ENCODE peak calls at places on chromosome 3, in eight cellular contexts. One of them, this sample, is unnamed. For H3K36me3, the result is how much of the 10 kb centered on the place peaks cover.

GRCh38 chr3:16242177-16242576 is 22.6 kb downstream of the DPH3 start:
- DNase-seq in stomach: no peak
- DNase-seq in endothelial cell of umbilical vein: no peak
- DNase-seq in ovary: no peak
- DNase-seq in body of pancreas: no peak
- DNase-seq in IMR-90: no peak
- DNase-seq in right lobe of liver: no peak
- DNase-seq in transverse colon: no peak
- DNase-seq in this sample: no peak

GRCh38 chr3:150748648-150749047 is 14.3 kb downstream of the SIAH2 start:
- DNase-seq in stomach: no peak
- DNase-seq in endothelial cell of umbilical vein: no peak
- DNase-seq in ovary: no peak
- DNase-seq in body of pancreas: no peak
- DNase-seq in IMR-90: no peak
- DNase-seq in right lobe of liver: no peak
- DNase-seq in transverse colon: no peak
- DNase-seq in this sample: no peak

GRCh38 chr3:34260991-34261365 is 462.5 kb downstream of the PDCD6IP start:
- DNase-seq in stomach: no peak
- DNase-seq in endothelial cell of umbilical vein: no peak
- DNase-seq in ovary: no peak
- DNase-seq in body of pancreas: no peak
- DNase-seq in IMR-90: no peak
- DNase-seq in right lobe of liver: no peak
- DNase-seq in transverse colon: no peak
- DNase-seq in this sample: no peak

GRCh38 chr3:3200632-3201212 is 21.2 kb upstream of the CRBN start:
- DNase-seq in stomach: peak
- DNase-seq in endothelial cell of umbilical vein: peak
- DNase-seq in ovary: peak
- DNase-seq in body of pancreas: peak
- DNase-seq in IMR-90: peak
- DNase-seq in right lobe of liver: peak
- DNase-seq in transverse colon: peak
- DNase-seq in this sample: no peak

GRCh38 chr3:29065211-29065785 is 215.6 kb upstream of the RBMS3 start:
- DNase-seq in stomach: peak
- DNase-seq in endothelial cell of umbilical vein: peak
- DNase-seq in ovary: peak
- DNase-seq in body of pancreas: peak
- DNase-seq in IMR-90: peak
- DNase-seq in right lobe of liver: peak
- DNase-seq in transverse colon: peak
- DNase-seq in this sample: peak

GRCh38 chr3:130715616-130716015 is 31.0 kb downstream of the PIK3R4 start:
- DNase-seq in stomach: no peak
- DNase-seq in endothelial cell of umbilical vein: no peak
- DNase-seq in ovary: no peak
- DNase-seq in body of pancreas: no peak
- DNase-seq in IMR-90: no peak
- DNase-seq in right lobe of liver: no peak
- DNase-seq in transverse colon: no peak
- DNase-seq in this sample: no peak

GRCh38 chr3:193016437-193016887 is 98.8 kb upstream of the MB21D2 start:
- DNase-seq in stomach: peak
- DNase-seq in endothelial cell of umbilical vein: no peak
- DNase-seq in ovary: no peak
- DNase-seq in body of pancreas: peak
- DNase-seq in IMR-90: no peak
- DNase-seq in right lobe of liver: peak
- DNase-seq in transverse colon: no peak
- DNase-seq in this sample: no peak

GRCh38 chr3:134372405-134373277 is 1.6 kb downstream of the AMOTL2 start:
- DNase-seq in stomach: no peak
- DNase-seq in endothelial cell of umbilical vein: no peak
- DNase-seq in ovary: no peak
- DNase-seq in body of pancreas: no peak
- DNase-seq in IMR-90: peak
- DNase-seq in right lobe of liver: no peak
- DNase-seq in transverse colon: no peak
- DNase-seq in this sample: no peak

GRCh38 chr3:124780356-124780755 is 50.1 kb downstream of the UMPS start:
- DNase-seq in stomach: no peak
- DNase-seq in endothelial cell of umbilical vein: no peak
- DNase-seq in ovary: peak
- DNase-seq in body of pancreas: peak
- DNase-seq in IMR-90: peak
- DNase-seq in right lobe of liver: no peak
- DNase-seq in transverse colon: peak
- DNase-seq in this sample: no peak

GRCh38 chr3:98811048-98811447 is 47.9 kb downstream of the ST3GAL6 start:
- DNase-seq in stomach: no peak
- DNase-seq in endothelial cell of umbilical vein: peak
- DNase-seq in ovary: no peak
- DNase-seq in body of pancreas: no peak
- DNase-seq in IMR-90: no peak
- DNase-seq in right lobe of liver: no peak
- DNase-seq in transverse colon: no peak
- DNase-seq in this sample: no peak

GRCh38 chr3:127690823-127691452 is 18.2 kb downstream of the ABTB1 start:
- DNase-seq in stomach: peak
- DNase-seq in endothelial cell of umbilical vein: peak
- DNase-seq in ovary: no peak
- DNase-seq in body of pancreas: no peak
- DNase-seq in IMR-90: peak
- DNase-seq in right lobe of liver: peak
- DNase-seq in transverse colon: no peak
- DNase-seq in this sample: no peak

GRCh38 chr3:172367205-172368105 is 80.8 kb downstream of the GHSR start:
- DNase-seq in stomach: no peak
- DNase-seq in endothelial cell of umbilical vein: peak
- DNase-seq in ovary: no peak
- DNase-seq in body of pancreas: no peak
- DNase-seq in IMR-90: peak
- DNase-seq in right lobe of liver: no peak
- DNase-seq in transverse colon: no peak
- DNase-seq in this sample: no peak

GRCh38 chr3:168847293-168847883 is 751.7 kb upstream of the GOLIM4 start:
- DNase-seq in stomach: no peak
- DNase-seq in endothelial cell of umbilical vein: peak
- DNase-seq in ovary: no peak
- DNase-seq in body of pancreas: peak
- DNase-seq in IMR-90: peak
- DNase-seq in right lobe of liver: no peak
- DNase-seq in transverse colon: no peak
- DNase-seq in this sample: peak

GRCh38 chr3:16825617-16826204 is 59.0 kb upstream of the PLCL2 start:
- DNase-seq in stomach: no peak
- DNase-seq in endothelial cell of umbilical vein: no peak
- DNase-seq in ovary: no peak
- DNase-seq in body of pancreas: no peak
- DNase-seq in IMR-90: no peak
- DNase-seq in right lobe of liver: no peak
- DNase-seq in transverse colon: no peak
- DNase-seq in this sample: no peak

GRCh38 chr3:18795078-18795477 is 353.2 kb upstream of the KCNH8 start:
- DNase-seq in stomach: no peak
- DNase-seq in endothelial cell of umbilical vein: no peak
- DNase-seq in ovary: no peak
- DNase-seq in body of pancreas: no peak
- DNase-seq in IMR-90: no peak
- DNase-seq in right lobe of liver: no peak
- DNase-seq in transverse colon: no peak
- DNase-seq in this sample: no peak

GRCh38 chr3:191721390-191721801 is 260.4 kb downstream of the PYDC2 start:
- DNase-seq in stomach: no peak
- DNase-seq in endothelial cell of umbilical vein: peak
- DNase-seq in ovary: no peak
- DNase-seq in body of pancreas: no peak
- DNase-seq in IMR-90: no peak
- DNase-seq in right lobe of liver: no peak
- DNase-seq in transverse colon: no peak
- DNase-seq in this sample: no peak

GRCh38 chr3:171404376-171404982 is 55.7 kb downstream of the TNIK start:
- DNase-seq in stomach: no peak
- DNase-seq in endothelial cell of umbilical vein: no peak
- DNase-seq in ovary: no peak
- DNase-seq in body of pancreas: peak
- DNase-seq in IMR-90: no peak
- DNase-seq in right lobe of liver: no peak
- DNase-seq in transverse colon: no peak
- DNase-seq in this sample: no peak

GRCh38 chr3:50324351-50325144 is 2.0 kb upstream of the HYAL2 start:
- DNase-seq in stomach: peak
- DNase-seq in endothelial cell of umbilical vein: peak
- DNase-seq in ovary: peak
- DNase-seq in body of pancreas: peak
- DNase-seq in IMR-90: peak
- DNase-seq in right lobe of liver: peak
- DNase-seq in transverse colon: peak
- DNase-seq in this sample: no peak

GRCh38 chr3:58492385-58492970 is 582 bp downstream of the KCTD6 start:
- DNase-seq in stomach: no peak
- DNase-seq in endothelial cell of umbilical vein: peak
- DNase-seq in ovary: no peak
- DNase-seq in body of pancreas: peak
- DNase-seq in IMR-90: no peak
- DNase-seq in right lobe of liver: no peak
- DNase-seq in transverse colon: no peak
- DNase-seq in this sample: no peak

GRCh38 chr3:190003730-190004129 is 117.0 kb downstream of the P3H2 start:
- DNase-seq in stomach: no peak
- DNase-seq in endothelial cell of umbilical vein: peak
- DNase-seq in ovary: no peak
- DNase-seq in body of pancreas: peak
- DNase-seq in IMR-90: peak
- DNase-seq in right lobe of liver: no peak
- DNase-seq in transverse colon: no peak
- DNase-seq in this sample: no peak

GRCh38 chr3:142691527-142691926 is 32.3 kb upstream of the TRPC1 start:
- DNase-seq in stomach: no peak
- DNase-seq in endothelial cell of umbilical vein: no peak
- DNase-seq in ovary: no peak
- DNase-seq in body of pancreas: no peak
- DNase-seq in IMR-90: no peak
- DNase-seq in right lobe of liver: no peak
- DNase-seq in transverse colon: no peak
- DNase-seq in this sample: no peak

GRCh38 chr3:196287066-196287404 is 491 bp downstream of the PCYT1A start:
- DNase-seq in stomach: no peak
- DNase-seq in endothelial cell of umbilical vein: no peak
- DNase-seq in ovary: no peak
- DNase-seq in body of pancreas: no peak
- DNase-seq in IMR-90: no peak
- DNase-seq in right lobe of liver: peak
- DNase-seq in transverse colon: no peak
- DNase-seq in this sample: no peak

GRCh38 chr3:144590854-144591253 is 619.2 kb downstream of the DIPK2A start:
- DNase-seq in stomach: no peak
- DNase-seq in endothelial cell of umbilical vein: peak
- DNase-seq in ovary: no peak
- DNase-seq in body of pancreas: no peak
- DNase-seq in IMR-90: peak
- DNase-seq in right lobe of liver: no peak
- DNase-seq in transverse colon: no peak
- DNase-seq in this sample: no peak
- H3K4me3 ChIP-seq in stomach: no peak
- H3K4me3 ChIP-seq in endothelial cell of umbilical vein: no peak
- H3K4me3 ChIP-seq in ovary: no peak
- H3K4me3 ChIP-seq in body of pancreas: no peak
- H3K4me3 ChIP-seq in IMR-90: no peak
- H3K4me3 ChIP-seq in right lobe of liver: no peak
- H3K4me3 ChIP-seq in transverse colon: no peak
- H3K4me3 ChIP-seq in this sample: no peak

DNA sequence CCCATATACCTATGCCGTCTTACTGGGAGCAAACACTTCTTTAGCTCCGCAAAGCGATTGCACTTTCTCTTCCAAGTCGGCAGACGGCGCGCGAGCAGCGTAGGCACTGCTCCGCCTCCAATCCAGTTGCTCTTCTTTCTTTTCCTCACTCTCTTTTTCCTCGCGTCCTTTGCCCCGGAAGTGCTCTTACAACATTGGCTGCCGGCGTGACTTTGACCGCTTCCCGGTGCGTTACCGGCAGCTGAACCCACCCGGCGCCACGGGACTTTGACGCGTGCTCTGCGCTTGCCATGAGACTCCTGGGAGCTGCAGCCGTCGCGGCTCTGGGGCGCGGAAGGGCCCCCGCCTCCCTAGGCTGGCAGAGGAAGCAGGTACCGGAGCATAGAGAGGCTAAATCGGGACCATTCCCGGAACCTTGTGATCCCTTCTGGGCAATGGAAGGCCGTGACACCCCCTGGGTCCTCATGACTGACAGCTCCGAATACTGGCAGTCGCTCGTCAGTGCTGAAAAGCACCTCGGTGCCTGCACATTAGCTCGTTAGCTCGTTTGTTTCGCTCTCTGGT is at the start of gene GFM1:
- DNase-seq in stomach: peak
- DNase-seq in endothelial cell of umbilical vein: peak
- DNase-seq in ovary: peak
- DNase-seq in body of pancreas: peak
- DNase-seq in IMR-90: peak
- DNase-seq in right lobe of liver: peak
- DNase-seq in transverse colon: peak
- DNase-seq in this sample: peak
- TF ChIP-seq POLR2A in stomach: no peak
- TF ChIP-seq POLR2A in endothelial cell of umbilical vein: peak
- TF ChIP-seq POLR2A in ovary: peak
- TF ChIP-seq POLR2A in body of pancreas: peak
- TF ChIP-seq POLR2A in IMR-90: peak
- TF ChIP-seq POLR2A in right lobe of liver: peak
- TF ChIP-seq POLR2A in transverse colon: peak
- TF ChIP-seq POLR2A in this sample: peak

GRCh38 chr3:149251186-149251585 is 29.6 kb upstream of the CP start:
- DNase-seq in stomach: no peak
- DNase-seq in endothelial cell of umbilical vein: no peak
- DNase-seq in ovary: no peak
- DNase-seq in body of pancreas: no peak
- DNase-seq in IMR-90: no peak
- DNase-seq in right lobe of liver: no peak
- DNase-seq in transverse colon: no peak
- DNase-seq in this sample: no peak
- H3K36me3 ChIP-seq in stomach: under half
- H3K36me3 ChIP-seq in endothelial cell of umbilical vein: under half
- H3K36me3 ChIP-seq in ovary: under half
- H3K36me3 ChIP-seq in body of pancreas: under half
- H3K36me3 ChIP-seq in IMR-90: under half
- H3K36me3 ChIP-seq in right lobe of liver: under half
- H3K36me3 ChIP-seq in transverse colon: under half
- H3K36me3 ChIP-seq in this sample: under half

DNA sequence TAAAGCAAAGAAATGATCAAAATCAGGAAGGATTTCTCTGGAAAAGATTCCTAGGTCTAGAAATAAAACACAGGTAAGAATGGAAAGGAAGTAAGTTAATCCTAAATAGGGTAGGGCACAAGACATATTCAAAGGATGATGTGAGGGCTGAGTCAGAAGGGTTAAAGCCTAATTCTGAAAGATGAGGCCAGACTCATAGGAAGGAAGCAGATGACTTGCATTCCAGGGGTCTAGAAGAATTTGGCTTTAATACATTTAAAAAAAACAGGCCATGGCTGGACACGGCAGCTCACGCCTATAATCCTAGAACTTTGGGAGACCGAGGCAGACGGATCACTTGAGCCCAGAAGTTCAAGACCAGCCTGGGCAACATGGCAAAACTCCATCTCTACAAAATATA is 3.2 kb downstream of the SSR3 start:
- DNase-seq in stomach: no peak
- DNase-seq in endothelial cell of umbilical vein: no peak
- DNase-seq in ovary: no peak
- DNase-seq in body of pancreas: no peak
- DNase-seq in IMR-90: peak
- DNase-seq in right lobe of liver: no peak
- DNase-seq in transverse colon: no peak
- DNase-seq in this sample: no peak
- H3K4me3 ChIP-seq in stomach: no peak
- H3K4me3 ChIP-seq in endothelial cell of umbilical vein: no peak
- H3K4me3 ChIP-seq in ovary: no peak
- H3K4me3 ChIP-seq in body of pancreas: no peak
- H3K4me3 ChIP-seq in IMR-90: no peak
- H3K4me3 ChIP-seq in right lobe of liver: no peak
- H3K4me3 ChIP-seq in transverse colon: no peak
- H3K4me3 ChIP-seq in this sample: no peak